ENCODE peak calls at places on chromosomes 3 and 15, in nine cellular contexts. Y is AG08396, N is astrocyte of the spinal cord, U is activated T-cell treated with anti-CD3 and anti-CD28 coated beads for 24 hours, I is lower lobe of right lung, F is frontal cortex, S is osteocyte, E is HuH-7.5, D is DMS153. J is an unnamed sample.

GRCh38 chr3:24830230-24831152 is 335.8 kb upstream of the THRB start:
- DNase-seq in Y (no peak), N (no peak), U (no peak), I (peak; percentile 47), F (no peak), S (no peak), E (no peak), D (no peak), J (peak; percentile 14)

GRCh38 chr3:100352296-100353178 is 18.0 kb downstream of the NIT2 start:
- DNase-seq in Y (no peak), N (no peak), U (no peak), I (no peak), F (no peak), S (no peak), E (no peak), D (no peak), J (no peak)

GRCh38 chr3:79012946-79013362 is 754.8 kb downstream of the ROBO1 start:
- DNase-seq in Y (no peak), N (no peak), U (no peak), I (no peak), F (no peak), S (no peak), E (no peak), D (no peak), J (no peak)

GRCh38 chr15:90597477-90598052 is 67.8 kb downstream of the CRTC3 start:
- DNase-seq in Y (no peak), N (no peak), U (no peak), I (no peak), F (no peak), S (no peak), E (no peak), D (no peak), J (no peak)

GRCh38 chr3:15979900-15980299 is 182.1 kb upstream of the ANKRD28 start:
- DNase-seq in Y (no peak), N (no peak), U (no peak), I (no peak), F (no peak), S (no peak), E (no peak), D (no peak), J (no peak)

GRCh38 chr15:47332481-47332880 is 384.8 kb upstream of the SEMA6D start:
- DNase-seq in Y (no peak), N (peak; percentile 13), U (no peak), I (no peak), F (no peak), S (no peak), E (no peak), D (no peak), J (no peak)

GRCh38 chr15:56918907-56919707 is 663 bp downstream of the TCF12 start:
- DNase-seq in Y (peak; percentile 80), N (peak; percentile 59), U (peak; percentile 39), I (peak; percentile 73), F (peak; percentile 80), S (peak; percentile 87), E (peak; percentile 22), D (no peak), J (peak; percentile 55)

GRCh38 chr3:39205131-39205530 is 12.7 kb upstream of the XIRP1 start:
- DNase-seq in Y (no peak), N (no peak), U (no peak), I (no peak), F (no peak), S (no peak), E (no peak), D (no peak), J (no peak)

GRCh38 chr3:43273429-43273828 is 12.9 kb upstream of the SNRK start:
- DNase-seq in Y (no peak), N (no peak), U (no peak), I (no peak), F (no peak), S (no peak), E (no peak), D (no peak), J (no peak)

GRCh38 chr3:47283193-47283537 is 421 bp downstream of the KLHL18 start:
- DNase-seq in Y (no peak), N (peak; percentile 20), U (no peak), I (peak; percentile 50), F (no peak), S (no peak), E (no peak), D (no peak), J (no peak)

GRCh38 chr15:59998256-59999063 is 5.7 kb upstream of the FOXB1 start:
- DNase-seq in Y (no peak), N (no peak), U (no peak), I (no peak), F (no peak), S (no peak), E (no peak), D (no peak), J (peak; percentile 94)

GRCh38 chr3:5341610-5342009 is 154.1 kb downstream of the EDEM1 start:
- DNase-seq in Y (no peak), N (no peak), U (no peak), I (no peak), F (no peak), S (no peak), E (no peak), D (no peak), J (no peak)

GRCh38 chr15:66672867-66673266 is 29.2 kb upstream of the SMAD6 start:
- DNase-seq in Y (no peak), N (no peak), U (no peak), I (no peak), F (no peak), S (no peak), E (no peak), D (no peak), J (no peak)

GRCh38 chr3:196431193-196432136 is 762 bp downstream of the UBXN7 start:
- DNase-seq in Y (peak; percentile 57), N (peak; percentile 53), U (peak; percentile 6), I (peak; percentile 55), F (peak; percentile 47), S (no peak), E (peak; percentile 44), D (no peak), J (peak; percentile 5)

GRCh38 chr3:101203411-101203810 is 117.0 kb downstream of the IMPG2 start:
- DNase-seq in Y (no peak), N (peak; percentile 48), U (no peak), I (no peak), F (no peak), S (no peak), E (no peak), D (no peak), J (no peak)

GRCh38 chr15:45763170-45763869 is 128.5 kb downstream of the SQOR start:
- DNase-seq in Y (no peak), N (no peak), U (no peak), I (no peak), F (no peak), S (no peak), E (no peak), D (no peak), J (no peak)

GRCh38 chr3:142568393-142569017 is 10.0 kb downstream of the ATR start:
- DNase-seq in Y (no peak), N (no peak), U (no peak), I (no peak), F (no peak), S (no peak), E (no peak), D (no peak), J (no peak)

GRCh38 chr3:148957586-148957985 is 33.8 kb upstream of the GYG1 start:
- DNase-seq in Y (no peak), N (no peak), U (no peak), I (no peak), F (no peak), S (no peak), E (no peak), D (no peak), J (no peak)

GRCh38 chr3:136792931-136793330 is 26.0 kb upstream of the SLC35G2 start:
- DNase-seq in Y (no peak), N (no peak), U (no peak), I (no peak), F (no peak), S (no peak), E (no peak), D (no peak), J (no peak)

GRCh38 chr3:18241837-18242236 is 183.3 kb downstream of the SATB1 start:
- DNase-seq in Y (no peak), N (no peak), U (no peak), I (no peak), F (no peak), S (no peak), E (no peak), D (no peak), J (no peak)

GRCh38 chr3:135917076-135917475 is 48.5 kb upstream of the PPP2R3A start:
- DNase-seq in Y (no peak), N (no peak), U (no peak), I (no peak), F (no peak), S (no peak), E (no peak), D (no peak), J (no peak)

GRCh38 chr3:64599651-64600050 is 88.1 kb downstream of the ADAMTS9 start:
- DNase-seq in Y (no peak), N (no peak), U (no peak), I (no peak), F (no peak), S (no peak), E (no peak), D (no peak), J (no peak)

GRCh38 chr3:59818033-59818936 is 768.5 kb upstream of the CFAP20DC start:
- DNase-seq in Y (peak; percentile 83), N (peak; percentile 98), U (no peak), I (peak; percentile 76), F (peak; percentile 2), S (peak; percentile 90), E (no peak), D (no peak), J (no peak)

GRCh38 chr15:48602358-48603122 is 43.0 kb downstream of the FBN1 start:
- DNase-seq in Y (no peak), N (peak; percentile 71), U (no peak), I (no peak), F (no peak), S (no peak), E (no peak), D (no peak), J (no peak)

GRCh38 chr3:184485906-184486305 is 75.7 kb upstream of the EPHB3 start:
- DNase-seq in Y (no peak), N (no peak), U (no peak), I (no peak), F (no peak), S (no peak), E (no peak), D (no peak), J (no peak)

GRCh38 chr15:95615436-95615835 is 715.1 kb upstream of the NR2F2 start:
- DNase-seq in Y (no peak), N (no peak), U (no peak), I (no peak), F (no peak), S (no peak), E (no peak), D (no peak), J (no peak)

GRCh38 chr15:67180514-67181191 is 73.8 kb downstream of the AAGAB start:
- DNase-seq in Y (no peak), N (no peak), U (no peak), I (no peak), F (no peak), S (no peak), E (no peak), D (no peak), J (no peak)

GRCh38 chr3:67947808-67948508 is 293.5 kb upstream of the SUCLG2 start:
- DNase-seq in Y (no peak), N (no peak), U (peak; percentile 26), I (no peak), F (no peak), S (no peak), E (no peak), D (no peak), J (peak; percentile 1)

GRCh38 chr3:134992180-134992579 is 197.1 kb downstream of the EPHB1 start:
- DNase-seq in Y (no peak), N (no peak), U (no peak), I (no peak), F (no peak), S (no peak), E (no peak), D (no peak), J (no peak)

GRCh38 chr3:171417813-171418212 is 42.4 kb downstream of the TNIK start:
- DNase-seq in Y (peak; percentile 79), N (peak; percentile 88), U (no peak), I (no peak), F (no peak), S (no peak), E (no peak), D (no peak), J (no peak)

GRCh38 chr3:197333901-197334639 is 35.7 kb upstream of the DLG1 start:
- DNase-seq in Y (no peak), N (no peak), U (no peak), I (no peak), F (no peak), S (peak; percentile 49), E (no peak), D (no peak), J (no peak)